ENCODE peak calls at places on chromosome 3, in seven cellular contexts. D is BJ, S is fibroblast of pulmonary artery, W is tibial artery, T is tibial nerve, R is coronary artery, Y is GM12878. C is an unnamed sample.

GRCh38 chr3:74470313-74470712 is 144.1 kb downstream of the CNTN3 start:
- DNase-seq in W (no peak), Y (no peak), D (no peak), S (no peak), T (no peak), R (no peak), C (no peak)

GRCh38 chr3:176514297-176514696 is 683.0 kb downstream of the TBL1XR1 start:
- DNase-seq in D (no peak), R (no peak), Y (no peak), W (no peak), S (peak), T (no peak), C (no peak)

GRCh38 chr3:120064641-120065040 is 29.6 kb downstream of the GSK3B start:
- DNase-seq in Y (no peak), T (no peak), D (no peak), S (no peak), W (no peak), R (no peak), C (no peak)

GRCh38 chr3:70531063-70531657 is 218.7 kb upstream of the MDFIC2 start:
- DNase-seq in Y (no peak), T (no peak), R (no peak), D (no peak), S (peak), W (no peak), C (no peak)

GRCh38 chr3:58052373-58053273 is 44.4 kb downstream of the FLNB start:
- DNase-seq in Y (no peak), D (peak), R (peak), T (peak), W (peak), S (peak), C (no peak)

GRCh38 chr3:195580733-195581443 is 2.9 kb downstream of the APOD start:
- DNase-seq in D (no peak), S (peak), Y (no peak), R (no peak), T (no peak), W (no peak), C (peak)

GRCh38 chr3:169234595-169234994 is 428.9 kb downstream of the MECOM start:
- DNase-seq in T (no peak), R (no peak), D (no peak), S (no peak), W (no peak), Y (no peak), C (no peak)

GRCh38 chr3:21562225-21562624 is 188.8 kb downstream of the ZNF385D start:
- DNase-seq in W (no peak), T (no peak), Y (no peak), D (no peak), S (peak), R (no peak), C (no peak)

GRCh38 chr3:70506775-70507174 is 194.3 kb upstream of the MDFIC2 start:
- DNase-seq in R (no peak), S (no peak), Y (no peak), D (no peak), T (no peak), W (no peak), C (no peak)

GRCh38 chr3:114155370-114155821 is 23.5 kb downstream of the DRD3 start:
- DNase-seq in T (no peak), S (peak), W (no peak), D (no peak), R (no peak), Y (no peak), C (no peak)

GRCh38 chr3:21913791-21914190 is 162.8 kb upstream of the ZNF385D start:
- DNase-seq in R (no peak), T (no peak), S (peak), W (no peak), D (peak), Y (no peak), C (peak)

GRCh38 chr3:194322701-194323174 is 28.4 kb downstream of the CPN2 start:
- DNase-seq in S (peak), W (no peak), T (no peak), R (no peak), D (no peak), Y (no peak), C (no peak)

GRCh38 chr3:8556470-8556869 is 54.8 kb downstream of the LMCD1 start:
- DNase-seq in S (no peak), R (peak), D (no peak), W (no peak), Y (no peak), T (no peak), C (no peak)

GRCh38 chr3:31981206-31982181 is at the start of the genes OSBPL10 and ZNF860:
- DNase-seq in W (peak), S (peak), Y (no peak), D (peak), R (peak), T (peak), C (no peak)

GRCh38 chr3:170054204-170054603 is 16.4 kb downstream of the GPR160 start:
- DNase-seq in T (no peak), Y (no peak), W (no peak), D (no peak), R (no peak), S (peak), C (no peak)

GRCh38 chr3:24475945-24476344 is 18.7 kb downstream of the THRB start:
- DNase-seq in W (no peak), T (no peak), S (no peak), D (no peak), Y (no peak), R (no peak), C (no peak)

GRCh38 chr3:169846458-169847193 is 23.1 kb downstream of the LRRC31 start:
- DNase-seq in Y (peak), S (peak), W (no peak), R (no peak), T (no peak), D (peak), C (no peak)

GRCh38 chr3:18751514-18751913 is 326.4 kb upstream of the SATB1 start:
- DNase-seq in W (no peak), D (no peak), T (no peak), R (no peak), S (no peak), Y (no peak), C (no peak)

GRCh38 chr3:196322-197153 is at the start of gene CHL1:
- DNase-seq in Y (no peak), D (no peak), R (no peak), T (no peak), W (no peak), S (no peak), C (no peak)

GRCh38 chr3:152109038-152109437 is 159.7 kb upstream of the MBNL1 start:
- DNase-seq in R (no peak), T (no peak), D (no peak), S (no peak), Y (no peak), W (no peak), C (no peak)

GRCh38 chr3:151434151-151434890 is 26.5 kb downstream of the IGSF10 start:
- DNase-seq in S (peak), D (peak), R (no peak), T (no peak), Y (no peak), W (no peak), C (peak)

GRCh38 chr3:175146258-175146657 is 287.1 kb downstream of the NAALADL2 start:
- DNase-seq in W (no peak), D (no peak), Y (no peak), T (no peak), R (no peak), S (peak), C (peak)

GRCh38 chr3:53694648-53695356 is 151.4 kb downstream of the CHDH start:
- DNase-seq in R (no peak), W (no peak), S (no peak), Y (no peak), D (no peak), T (no peak), C (no peak)

GRCh38 chr3:38805765-38806386 is 10.1 kb downstream of the SCN10A start:
- DNase-seq in D (no peak), T (no peak), W (no peak), S (peak), R (no peak), Y (peak), C (no peak)

GRCh38 chr3:60610441-60611112 is 640.7 kb downstream of the FHIT start:
- DNase-seq in T (peak), D (no peak), R (peak), Y (no peak), S (peak), W (peak), C (peak)

GRCh38 chr3:149813367-149814281 is 609 bp downstream of the RNF13 start:
- DNase-seq in T (no peak), W (peak), R (peak), D (no peak), Y (no peak), S (peak), C (no peak)

GRCh38 chr3:28980631-28981030 is 300.2 kb upstream of the RBMS3 start:
- DNase-seq in Y (no peak), D (no peak), W (no peak), T (no peak), S (no peak), R (no peak), C (no peak)

GRCh38 chr3:9826815-9827574 is 16.8 kb downstream of the RPUSD3 start:
- DNase-seq in D (no peak), S (peak), W (no peak), R (no peak), Y (no peak), T (no peak), C (no peak)

GRCh38 chr3:56976666-56977560 is 83.6 kb upstream of the SPATA12 start:
- DNase-seq in D (peak), S (peak), Y (no peak), T (no peak), R (no peak), W (no peak), C (no peak)

GRCh38 chr3:172625404-172625803 is 85.5 kb downstream of the NCEH1 start:
- DNase-seq in R (no peak), T (no peak), W (no peak), S (peak), D (no peak), Y (no peak), C (no peak)

GRCh38 chr3:6560259-6560658 is 300.7 kb upstream of the GRM7 start:
- DNase-seq in R (no peak), W (no peak), T (no peak), D (no peak), S (no peak), Y (no peak), C (no peak)
- H3K4me3 ChIP-seq in R (no peak), W (no peak), T (no peak), D (no peak), S (no peak), Y (no peak), C (no peak)

DNA sequence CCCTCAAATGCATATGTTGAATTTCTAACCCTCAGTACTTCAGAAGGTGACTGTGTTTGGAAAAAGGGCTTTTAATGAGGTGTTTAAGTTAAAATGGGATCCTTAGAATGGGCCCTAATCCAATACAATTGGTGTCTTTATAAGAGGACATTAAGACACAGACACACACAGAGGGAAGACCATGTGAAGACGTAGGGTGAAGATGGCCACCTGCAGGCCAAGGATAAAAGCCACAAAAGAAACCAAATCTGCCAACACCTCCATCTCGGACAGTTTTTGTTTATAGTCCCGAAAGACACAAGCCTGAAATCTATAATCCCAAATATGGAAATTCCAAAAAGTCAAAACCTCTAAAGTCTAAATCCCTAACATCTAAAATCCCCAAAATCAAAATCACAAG is 4.1 kb upstream of the MASP1 start:
- DNase-seq in W (no peak), T (no peak), R (no peak), Y (no peak), S (peak), D (no peak), C (no peak)
- TF ChIP-seq CTCF in W (no peak), T (no peak), R (no peak), Y (no peak), S (peak), D (no peak), C (no peak)

GRCh38 chr3:184757010-184757651 is 45.3 kb upstream of the MAGEF1 start:
- DNase-seq in T (peak), W (peak), R (peak), D (no peak), Y (no peak), S (peak), C (peak)
- H3K4me3 ChIP-seq in T (no peak), W (peak), R (peak), D (no peak), Y (no peak), S (no peak), C (peak)

GRCh38 chr3:140635276-140635675 is 42.6 kb upstream of the TRIM42 start:
- DNase-seq in R (no peak), T (no peak), Y (no peak), W (no peak), D (no peak), S (no peak), C (no peak)
- TF ChIP-seq CTCF in R (no peak), T (no peak), Y (no peak), W (no peak), D (no peak), S (no peak), C (no peak)

DNA sequence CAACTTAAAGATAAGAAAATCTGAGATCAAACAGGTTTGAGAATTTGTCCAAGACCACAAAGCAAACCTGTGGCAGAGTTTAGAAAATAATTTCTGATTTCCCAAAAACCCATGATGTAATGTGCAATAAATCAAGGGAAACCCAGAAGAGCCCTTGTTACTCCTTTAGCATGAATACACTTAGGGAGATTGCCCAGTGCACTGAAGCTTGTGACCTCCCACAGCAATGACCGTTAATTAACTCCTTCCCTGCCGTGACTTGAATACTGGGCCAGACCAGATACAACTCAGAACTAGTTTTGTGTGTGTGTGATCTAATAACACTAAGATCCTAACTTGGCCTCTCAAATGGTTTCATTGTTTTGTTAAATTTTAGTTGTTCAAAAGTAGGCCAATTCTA is 2.5 kb downstream of the PRKAR2A start:
- DNase-seq in T (no peak), S (no peak), R (no peak), Y (no peak), W (no peak), D (no peak), C (no peak)
- H3K4me3 ChIP-seq in T (no peak), S (no peak), R (peak), Y (no peak), W (no peak), D (no peak), C (no peak)

GRCh38 chr3:111764645-111765091 is 94.4 kb upstream of the PHLDB2 start:
- DNase-seq in R (no peak), D (no peak), S (peak), W (no peak), T (no peak), Y (no peak), C (no peak)
- TF ChIP-seq CTCF in R (no peak), D (no peak), S (peak), W (no peak), T (no peak), Y (no peak), C (no peak)

GRCh38 chr3:132311860-132312259 is 5.3 kb upstream of the ACP3 start:
- DNase-seq in T (no peak), D (no peak), R (no peak), S (peak), W (no peak), Y (no peak), C (no peak)

GRCh38 chr3:132315851-132316250 is 1.4 kb upstream of the ACP3 start:
- DNase-seq in S (peak), T (no peak), W (no peak), Y (no peak), R (no peak), D (no peak), C (no peak)

GRCh38 chr3:132318451-132318850 is 1.2 kb downstream of the ACP3 start:
- DNase-seq in W (no peak), T (no peak), D (no peak), S (peak), R (no peak), Y (no peak), C (no peak)

GRCh38 chr3:132321321-132321720 is 4.1 kb downstream of the ACP3 start:
- DNase-seq in W (no peak), T (no peak), Y (no peak), R (no peak), S (no peak), D (no peak), C (no peak)

GRCh38 chr3:132317229-132317948 is at the start of gene ACP3:
- DNase-seq in D (peak), S (peak), R (no peak), W (peak), Y (peak), T (no peak), C (peak)
- H3K4me3 ChIP-seq in D (no peak), S (peak), R (peak), W (no peak), Y (no peak), T (no peak), C (no peak)

DNA sequence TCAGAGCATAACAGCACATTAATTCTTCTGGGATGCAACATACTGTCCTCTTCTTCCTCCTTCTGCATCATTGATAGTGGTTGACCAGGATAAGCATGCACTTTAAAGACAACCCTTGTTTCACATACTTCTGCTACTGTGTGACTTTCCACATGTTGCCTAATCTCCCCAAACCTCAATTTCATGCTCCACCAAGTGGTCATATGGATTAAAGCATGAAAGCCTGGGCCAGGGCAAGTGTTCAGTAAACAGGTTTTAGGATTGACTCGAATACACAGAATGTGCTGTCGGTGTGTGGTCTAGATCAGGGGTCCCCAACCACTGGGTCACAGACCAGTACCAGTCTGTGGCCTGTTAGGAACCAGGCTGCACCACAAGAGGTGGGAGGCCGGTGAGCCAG is 22.5 kb upstream of the BFSP2 start:
- DNase-seq in S (peak), D (no peak), R (peak), Y (no peak), T (no peak), W (no peak), C (peak)
- TF ChIP-seq CTCF in S (peak), D (peak), R (no peak), Y (peak), T (no peak), W (peak), C (peak)

GRCh38 chr3:159988617-159989251 is at the start of gene IL12A:
- DNase-seq in D (no peak), R (peak), S (peak), T (peak), W (peak), Y (peak), C (no peak)

GRCh38 chr3:159987291-159987711 is 1.3 kb upstream of the IL12A start:
- DNase-seq in S (no peak), W (no peak), D (no peak), T (no peak), Y (no peak), R (no peak), C (no peak)

GRCh38 chr3:159992601-159993000 is 4.0 kb downstream of the IL12A start:
- DNase-seq in D (no peak), T (no peak), R (no peak), W (no peak), S (no peak), Y (no peak), C (no peak)

GRCh38 chr3:159991591-159991990 is 3.0 kb downstream of the IL12A start:
- DNase-seq in D (no peak), S (no peak), Y (no peak), T (no peak), R (no peak), W (no peak), C (no peak)

GRCh38 chr3:159989973-159990846 is 1.6 kb downstream of the IL12A start:
- DNase-seq in S (no peak), T (no peak), Y (no peak), W (no peak), R (no peak), D (no peak), C (no peak)
- H3K4me3 ChIP-seq in S (no peak), T (no peak), Y (peak), W (no peak), R (no peak), D (no peak), C (no peak)

DNA sequence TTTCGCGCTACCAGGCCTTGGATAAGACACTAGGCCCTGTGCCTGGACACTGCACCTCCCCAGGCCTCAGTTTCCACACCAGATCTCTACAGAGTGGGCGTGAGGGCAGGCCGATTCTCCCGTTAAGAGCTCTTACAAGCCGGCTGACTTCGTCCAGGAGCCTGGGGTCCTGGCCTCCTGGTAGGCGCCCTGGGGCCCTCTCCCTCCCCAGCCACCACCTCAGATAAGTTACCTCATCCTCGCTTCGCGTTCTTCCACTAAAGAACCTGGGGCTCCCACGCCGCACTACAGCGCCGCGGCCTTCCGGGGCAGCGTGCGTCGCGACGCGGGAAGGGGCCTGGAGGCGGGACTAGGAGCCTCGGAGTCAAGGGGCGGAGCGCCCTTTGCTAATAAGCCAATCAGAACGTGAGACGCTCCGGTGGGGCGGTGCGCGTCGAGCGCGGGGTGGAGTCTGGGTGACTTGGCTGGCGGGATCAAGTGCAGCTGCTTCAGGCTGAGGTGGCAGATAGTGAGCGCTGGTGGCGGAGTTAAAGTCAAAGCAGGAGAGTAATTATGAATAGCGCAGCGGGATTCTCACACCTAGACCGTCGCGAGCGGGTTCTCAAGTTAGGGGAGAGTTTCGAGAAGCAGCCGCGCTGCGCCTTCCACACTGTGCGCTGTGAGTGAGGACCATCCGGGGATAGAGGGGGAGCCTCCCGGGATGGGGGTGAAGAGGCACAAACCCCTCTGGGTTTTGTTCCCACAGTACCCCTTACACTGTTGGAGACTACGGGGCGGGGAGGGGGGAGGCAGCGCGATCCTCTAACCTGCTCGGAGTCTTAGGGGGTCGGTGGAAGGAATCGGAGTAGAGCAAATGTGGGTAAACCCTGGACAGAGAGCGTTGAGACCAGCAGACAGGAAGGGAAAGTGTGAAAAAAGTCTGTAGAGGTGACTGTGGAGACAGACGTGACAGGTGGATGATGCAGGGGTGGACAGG is at the start of the genes EAF2 and IQCB1:
- DNase-seq in R (peak), T (peak), Y (peak), W (peak), S (peak), D (peak), C (peak)
- TF ChIP-seq CTCF in R (no peak), T (no peak), Y (peak), W (no peak), S (no peak), D (no peak), C (peak)

C was measured in AG04449.